ENCODE peak calls at places on chromosomes 2 and 18, in four cellular contexts. X is left lobe of liver, P is T-helper 2 cell, Q is anterior cingulate cortex. L is an unnamed sample.

GRCh38 chr2:231015462-231015861 is 19.5 kb downstream of the SPATA3 start:
- DNase-seq in X (no peak), P (no peak), Q (peak), L (no peak)

GRCh38 chr2:44548221-44549098 is 186.7 kb downstream of the CAMKMT start:
- DNase-seq in X (no peak), P (no peak), Q (no peak), L (no peak)

GRCh38 chr2:233602076-233602475 is 15.4 kb upstream of the UGT1A8 start:
- DNase-seq in X (no peak), P (no peak), Q (no peak), L (no peak)

GRCh38 chr2:235518317-235519090 is 24.7 kb downstream of the AGAP1 start:
- DNase-seq in X (no peak), P (no peak), Q (no peak), L (no peak)

GRCh38 chr2:188734688-188735087 is 239.5 kb upstream of the COL3A1 start:
- DNase-seq in X (no peak), P (no peak), Q (no peak), L (no peak)

GRCh38 chr2:197309369-197310231 is 980 bp downstream of the ANKRD44 start:
- DNase-seq in X (peak), P (no peak), Q (no peak), L (peak)

GRCh38 chr2:152500777-152501176 is 165.8 kb downstream of the FMNL2 start:
- DNase-seq in X (no peak), P (no peak), Q (no peak), L (no peak)

GRCh38 chr2:15241208-15241607 is 319.9 kb downstream of the NBAS start:
- DNase-seq in X (no peak), P (no peak), Q (no peak), L (no peak)

GRCh38 chr2:132421198-132421780 is 4.7 kb downstream of the GPR39 start:
- DNase-seq in X (no peak), P (no peak), Q (no peak), L (no peak)

GRCh38 chr2:72778410-72778809 is 47.4 kb downstream of the EXOC6B start:
- DNase-seq in X (no peak), P (no peak), Q (no peak), L (no peak)

GRCh38 chr2:197810023-197810422 is 5.6 kb downstream of the PLCL1 start:
- DNase-seq in X (no peak), P (no peak), Q (no peak), L (no peak)

GRCh38 chr18:54223568-54224241 is 764 bp downstream of the MBD2 start:
- DNase-seq in X (peak), P (no peak), Q (peak), L (peak)

GRCh38 chr18:34802938-34803337 is 92.8 kb downstream of the DTNA start:
- DNase-seq in X (no peak), P (no peak), Q (no peak), L (no peak)

GRCh38 chr18:478679-479078 is 21.8 kb downstream of the COLEC12 start:
- DNase-seq in X (no peak), P (no peak), Q (no peak), L (no peak)

GRCh38 chr18:55331301-55331700 is 256.7 kb downstream of the TCF4 start:
- DNase-seq in X (no peak), P (no peak), Q (no peak), L (no peak)

GRCh38 chr2:58918138-58918537 is 677.0 kb upstream of the FANCL start:
- DNase-seq in X (no peak), P (no peak), Q (no peak), L (no peak)

GRCh38 chr2:27903649-27904544 is 13.4 kb downstream of the BABAM2 start:
- DNase-seq in X (no peak), P (no peak), Q (peak), L (no peak)

GRCh38 chr2:217941886-217942728 is 60.7 kb downstream of the TNS1 start:
- DNase-seq in X (no peak), P (no peak), Q (no peak), L (no peak)

GRCh38 chr2:7748717-7749415 is 831.7 kb downstream of the RNF144A start:
- DNase-seq in X (no peak), P (no peak), Q (no peak), L (no peak)

GRCh38 chr18:76441668-76442412 is 53.2 kb downstream of the ZNF516 start:
- DNase-seq in X (no peak), P (no peak), Q (no peak), L (peak)

GRCh38 chr2:221962186-221962585 is 336.6 kb downstream of the PAX3 start:
- DNase-seq in X (no peak), P (no peak), Q (no peak), L (no peak)

GRCh38 chr2:100880730-100881129 is 60.8 kb downstream of the NPAS2 start:
- DNase-seq in X (no peak), P (no peak), Q (no peak), L (no peak)

GRCh38 chr18:9787716-9788115 is 79.6 kb downstream of the RAB31 start:
- DNase-seq in X (no peak), P (no peak), Q (no peak), L (no peak)

GRCh38 chr18:77547757-77548156 is 298.1 kb downstream of the GALR1 start:
- DNase-seq in X (no peak), P (no peak), Q (no peak), L (no peak)

GRCh38 chr2:33552758-33553461 is 46.2 kb downstream of the FAM98A start:
- DNase-seq in X (peak), P (no peak), Q (no peak), L (no peak)

GRCh38 chr2:31011565-31011964 is 126.7 kb downstream of the GALNT14 start:
- DNase-seq in X (no peak), P (no peak), Q (no peak), L (no peak)

GRCh38 chr2:207338220-207338607 is 172.5 kb upstream of the KLF7 start:
- DNase-seq in X (no peak), P (no peak), Q (no peak), L (no peak)

GRCh38 chr18:6401687-6402086 is 13.0 kb downstream of the L3MBTL4 start:
- DNase-seq in X (no peak), P (no peak), Q (no peak), L (no peak)

GRCh38 chr18:47254341-47254939 is 3.0 kb upstream of the SKOR2 start:
- DNase-seq in X (no peak), P (no peak), Q (no peak), L (no peak)

GRCh38 chr18:13538630-13539029 is 187.7 kb downstream of the FAM210A start:
- DNase-seq in X (no peak), P (no peak), Q (no peak), L (peak)

GRCh38 chr18:48179005-48179404 is 230.2 kb downstream of the ZBTB7C start:
- DNase-seq in X (peak), P (no peak), Q (no peak), L (no peak)

GRCh38 chr2:238132463-238133450 is 5.7 kb upstream of the KLHL30 start:
- DNase-seq in X (no peak), P (no peak), Q (no peak), L (no peak)

GRCh38 chr2:161414385-161415040 is 1.6 kb upstream of the TBR1 start:
- DNase-seq in X (no peak), P (no peak), Q (no peak), L (no peak)

GRCh38 chr2:88897718-88898117 is 206.2 kb downstream of the RPIA start:
- DNase-seq in X (no peak), P (no peak), Q (no peak), L (no peak)

GRCh38 chr2:190837417-190837816 is 43.2 kb upstream of the GLS start:
- DNase-seq in X (no peak), P (no peak), Q (no peak), L (no peak)